ENCODE peak calls at places on chromosome X, in seven cellular contexts. F is neuronal stem cell, C is H1, S is IMR-90, V is mesendoderm, L is trophoblast cell, X is mesenchymal stem cell. D is an unnamed sample.

GRCh38 chrX:104335765-104336164 is 81.0 kb upstream of the ESX1 start:
- DNase-seq in X (peak), V (no peak), L (peak), S (peak), F (no peak), C (no peak), D (no peak)

GRCh38 chrX:26914232-26914631 is 548.9 kb downstream of the PPP4R3C start:
- DNase-seq in V (no peak), S (no peak), C (no peak), X (no peak), L (no peak), F (no peak), D (no peak)

GRCh38 chrX:12894074-12894691 is 12.2 kb upstream of the TLR8 start:
- DNase-seq in L (no peak), X (peak), S (peak), V (peak), C (no peak), F (no peak), D (no peak)

GRCh38 chrX:65697915-65698796 is 30.7 kb downstream of the MSN start:
- DNase-seq in F (no peak), V (peak), L (no peak), X (peak), C (no peak), S (no peak), D (peak)

GRCh38 chrX:125628435-125628834 is 308.8 kb downstream of the TEX13C start:
- DNase-seq in V (no peak), C (no peak), S (no peak), X (no peak), L (no peak), F (no peak), D (peak)

GRCh38 chrX:143429021-143429570 is 88.2 kb downstream of the SPANXN3 start:
- DNase-seq in V (no peak), C (no peak), F (no peak), L (peak), X (peak), S (no peak), D (no peak)

GRCh38 chrX:68432648-68433047 is 647 bp downstream of the OPHN1 start:
- DNase-seq in S (peak), C (no peak), F (no peak), X (peak), V (peak), L (no peak), D (no peak)

GRCh38 chrX:12770440-12770839 is 20.8 kb upstream of the PRPS2 start:
- DNase-seq in S (peak), F (no peak), C (no peak), V (no peak), L (no peak), X (peak), D (no peak)

GRCh38 chrX:72100824-72101351 is 30.8 kb downstream of the RTL5 start:
- DNase-seq in C (no peak), S (no peak), V (no peak), F (no peak), X (no peak), L (peak), D (no peak)

GRCh38 chrX:72052415-72053090 is 79.2 kb downstream of the RTL5 start:
- DNase-seq in F (no peak), L (no peak), C (no peak), V (peak), S (peak), X (peak), D (peak)

GRCh38 chrX:129726307-129727111 is 12.3 kb upstream of the XPNPEP2 start:
- DNase-seq in S (peak), C (peak), V (peak), X (peak), L (peak), F (peak), D (peak)

GRCh38 chrX:64894454-64895038 is 81.7 kb downstream of the ZC4H2 start:
- DNase-seq in L (no peak), V (peak), X (peak), F (peak), S (peak), C (peak), D (peak)

GRCh38 chrX:5823861-5824260 is 404.8 kb downstream of the NLGN4X start:
- DNase-seq in F (no peak), X (no peak), V (peak), S (no peak), C (no peak), L (no peak), D (no peak)

GRCh38 chrX:11064851-11065600 is 46.1 kb upstream of the HCCS start:
- DNase-seq in C (no peak), X (peak), L (peak), S (peak), V (peak), F (no peak), D (no peak)

DNA sequence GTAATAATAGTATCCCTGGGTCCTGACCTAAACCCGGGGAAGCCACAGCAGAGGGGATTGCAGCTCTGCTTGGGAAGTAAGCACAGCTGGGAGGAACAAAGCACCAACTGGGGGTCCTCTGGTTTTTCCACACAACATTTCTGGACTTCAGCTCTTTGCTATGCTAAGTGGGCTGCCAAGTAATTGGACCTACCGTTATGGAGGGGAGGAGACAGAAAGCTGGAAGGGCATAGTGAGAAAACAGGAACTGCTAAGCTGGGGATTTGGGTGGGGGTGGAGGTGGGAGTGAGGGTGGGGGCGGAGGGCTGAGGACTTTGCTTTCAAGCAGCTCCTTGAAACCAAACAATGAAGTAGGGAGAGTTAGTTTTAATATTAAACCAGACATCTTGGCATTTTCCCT is 183.4 kb downstream of the ZIC3 start:
- DNase-seq in X (no peak), F (no peak), C (no peak), S (no peak), L (no peak), V (peak), D (no peak)
- H4K8ac ChIP-seq in X (no peak), F (no peak), C (no peak), S (no peak), L (no peak), V (peak), D (no peak)

GRCh38 chrX:44913656-44914531 is 40.9 kb downstream of the KDM6A start:
- DNase-seq in L (no peak), F (no peak), X (no peak), S (no peak), C (no peak), V (no peak), D (no peak)

GRCh38 chrX:44914532-44915198 is 41.7 kb downstream of the KDM6A start:
- DNase-seq in V (no peak), C (no peak), S (peak), F (no peak), L (no peak), X (peak), D (no peak)

GRCh38 chrX:44922980-44923379 is 50.0 kb downstream of the KDM6A start:
- DNase-seq in C (no peak), X (no peak), V (no peak), L (no peak), F (no peak), S (no peak), D (no peak)

GRCh38 chrX:44915361-44915868 is 42.4 kb downstream of the KDM6A start:
- DNase-seq in S (peak), V (peak), C (no peak), L (no peak), F (no peak), X (peak), D (no peak)

GRCh38 chrX:44918722-44919121 is 45.7 kb downstream of the KDM6A start:
- DNase-seq in X (no peak), F (no peak), C (no peak), S (no peak), V (no peak), L (no peak), D (no peak)
- H4K8ac ChIP-seq in X (no peak), F (no peak), C (no peak), S (no peak), V (no peak), L (no peak), D (no peak)

GRCh38 chrX:149282909-149283308 is 222.2 kb downstream of the IDS start:
- DNase-seq in S (no peak), F (no peak), X (no peak), C (no peak), V (no peak), L (no peak), D (no peak)

GRCh38 chrX:149283853-149284252 is 221.3 kb downstream of the IDS start:
- DNase-seq in C (no peak), V (no peak), S (no peak), X (no peak), L (no peak), F (no peak), D (no peak)

GRCh38 chrX:149284616-149285015 is 220.5 kb downstream of the IDS start:
- DNase-seq in L (no peak), X (no peak), F (no peak), C (no peak), S (no peak), V (no peak), D (no peak)

GRCh38 chrX:149286940-149287349 is 218.2 kb downstream of the IDS start:
- DNase-seq in X (peak), F (peak), S (peak), V (peak), C (peak), L (peak), D (peak)
- H4K8ac ChIP-seq in X (no peak), F (no peak), S (no peak), V (no peak), C (no peak), L (no peak), D (no peak)

GRCh38 chrX:155876704-155877103 is 4.4 kb upstream of the VAMP7 start:
- DNase-seq in L (no peak), X (no peak), F (no peak), S (no peak), V (no peak), C (no peak), D (no peak)
- H4K8ac ChIP-seq in L (no peak), X (no peak), F (no peak), S (no peak), V (no peak), C (no peak), D (no peak)

GRCh38 chrX:114924423-114924822 is 93.0 kb downstream of the IL13RA2 start:
- DNase-seq in F (no peak), C (no peak), L (no peak), V (no peak), S (no peak), X (no peak), D (no peak)
- H4K8ac ChIP-seq in F (no peak), C (no peak), L (no peak), V (no peak), S (no peak), X (no peak), D (no peak)

DNA sequence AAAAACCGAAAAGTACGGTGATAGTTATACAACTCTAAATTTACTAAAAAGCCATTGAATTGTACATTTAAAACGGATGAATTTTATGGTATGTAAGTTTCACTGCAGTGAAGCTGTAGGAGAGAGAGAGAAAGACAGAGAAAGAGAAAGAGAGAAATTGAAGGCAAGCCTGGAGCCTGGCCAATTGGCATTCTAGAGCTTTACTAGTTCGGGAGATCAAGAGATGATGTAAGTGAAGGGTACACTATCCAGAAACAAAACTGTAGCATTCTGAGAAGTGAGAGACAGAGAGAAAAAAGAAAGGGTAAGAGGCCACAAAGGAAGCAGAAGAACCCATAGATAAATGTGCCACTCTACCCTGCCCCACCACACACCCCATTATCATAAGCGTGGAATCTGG is 123.1 kb upstream of the PLS3 start:
- DNase-seq in X (no peak), C (no peak), F (no peak), V (no peak), S (no peak), L (no peak), D (no peak)
- H4K8ac ChIP-seq in X (no peak), C (no peak), F (no peak), V (no peak), S (no peak), L (no peak), D (no peak)

DNA sequence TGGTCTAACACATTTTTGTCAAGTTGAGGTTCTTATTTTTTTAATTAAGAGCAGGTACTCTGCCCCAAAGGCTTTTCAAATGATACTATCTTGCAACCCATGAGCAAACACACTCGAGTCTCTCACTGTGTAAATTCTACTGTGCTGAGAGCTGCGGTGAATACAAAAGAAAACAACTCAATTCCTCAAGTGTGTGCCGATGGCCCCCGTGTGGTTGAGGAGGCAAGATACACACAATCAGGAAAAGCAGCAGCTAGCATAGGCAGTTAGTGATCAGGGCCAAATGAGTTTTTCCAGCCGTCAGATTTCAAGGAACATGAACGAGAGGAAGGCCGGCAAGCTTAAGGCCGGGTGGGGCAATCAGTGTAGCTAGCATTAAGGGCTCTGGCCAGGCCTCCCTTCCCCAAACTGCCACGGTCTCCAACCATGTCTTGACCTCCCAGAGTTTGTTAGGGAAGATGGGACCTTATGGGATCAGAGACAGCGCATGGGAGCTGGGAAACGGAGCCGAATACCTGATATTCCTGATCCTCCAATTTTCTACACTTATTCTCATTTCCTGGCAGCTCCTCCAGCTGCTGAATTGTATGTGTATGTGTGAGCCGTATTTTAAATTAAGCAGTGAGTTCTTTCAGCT is 59.7 kb downstream of the RTL9 start:
- DNase-seq in C (no peak), V (peak), L (no peak), F (no peak), X (peak), S (peak), D (peak)
- H4K8ac ChIP-seq in C (no peak), V (no peak), L (no peak), F (no peak), X (peak), S (peak), D (no peak)

GRCh38 chrX:107213477-107213876 is 7.1 kb downstream of the DNAAF6 start:
- DNase-seq in F (no peak), L (no peak), C (no peak), V (no peak), S (no peak), X (no peak), D (no peak)
- H4K8ac ChIP-seq in F (no peak), L (no peak), C (no peak), V (no peak), S (no peak), X (no peak), D (no peak)

D was measured in H9.